ENCODE peak calls at places on chromosomes 3 and 15, in four cellular contexts. Y, F, U and P are unnamed samples.

GRCh38 chr3:27666708-27667107 is 55.4 kb downstream of the EOMES start:
- DNase-seq in U (no peak), Y (peak), F (peak), P (peak)

GRCh38 chr3:174002543-174002942 is 605.0 kb downstream of the NLGN1 start:
- DNase-seq in U (peak), Y (no peak), F (peak), P (peak)

GRCh38 chr3:134423153-134423552 is 48.9 kb upstream of the AMOTL2 start:
- DNase-seq in F (no peak), Y (no peak), U (no peak), P (peak)

GRCh38 chr3:82461049-82461889 is 699.8 kb upstream of the GBE1 start:
- DNase-seq in U (no peak), Y (no peak), F (no peak), P (peak)

GRCh38 chr3:21979706-21980105 is 228.7 kb upstream of the ZNF385D start:
- DNase-seq in U (no peak), Y (no peak), F (no peak), P (no peak)

GRCh38 chr15:34304613-34305012 is 33.0 kb downstream of the SLC12A6 start:
- DNase-seq in U (no peak), F (no peak), Y (no peak), P (no peak)

GRCh38 chr3:126522363-126522788 is 1.6 kb upstream of the CHST13 start:
- DNase-seq in U (peak), Y (peak), F (peak), P (peak)

GRCh38 chr3:190339130-190339529 is 16.9 kb upstream of the CLDN1 start:
- DNase-seq in Y (no peak), F (no peak), U (peak), P (peak)

GRCh38 chr3:184556502-184557347 is 4.9 kb upstream of the EPHB3 start:
- DNase-seq in F (no peak), U (no peak), Y (no peak), P (no peak)

GRCh38 chr3:59985643-59986200 is 935.9 kb upstream of the CFAP20DC start:
- DNase-seq in F (no peak), Y (peak), U (no peak), P (no peak)

GRCh38 chr15:63913786-63914185 is 80.0 kb upstream of the HERC1 start:
- DNase-seq in Y (no peak), F (no peak), U (no peak), P (no peak)

GRCh38 chr15:63909819-63910437 is 76.2 kb upstream of the HERC1 start:
- DNase-seq in F (peak), U (no peak), Y (no peak), P (no peak)

GRCh38 chr15:63912061-63912615 is 78.4 kb upstream of the HERC1 start:
- DNase-seq in Y (no peak), F (no peak), U (no peak), P (no peak)

GRCh38 chr15:63908986-63909385 is 75.2 kb upstream of the HERC1 start:
- DNase-seq in F (no peak), Y (no peak), U (no peak), P (no peak)

DNA sequence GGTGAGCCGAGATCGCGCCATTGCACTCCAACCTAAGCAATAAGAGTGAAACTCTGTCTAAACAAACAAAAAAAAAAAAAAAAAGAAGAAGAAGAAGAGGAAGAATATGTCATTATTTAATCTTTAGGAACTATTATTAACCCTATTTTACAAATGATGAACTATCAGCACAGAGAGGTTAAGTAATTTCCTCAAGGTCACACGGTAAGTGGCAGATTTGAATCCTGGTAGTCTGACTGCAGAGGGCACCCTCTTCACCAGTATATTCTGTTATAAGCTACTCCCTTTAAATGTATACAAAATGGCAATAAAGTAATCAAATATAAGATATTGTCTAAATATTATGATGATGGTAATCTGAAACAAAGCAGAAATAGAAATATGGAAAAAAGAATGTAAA is 77.4 kb upstream of the HERC1 start:
- DNase-seq in Y (no peak), F (no peak), U (no peak), P (no peak)
- TF ChIP-seq CTCF in Y (no peak), F (no peak), U (no peak), P (peak)

GRCh38 chr15:39230205-39230916 is 350.5 kb upstream of the THBS1 start:
- DNase-seq in Y (no peak), U (no peak), F (no peak), P (no peak)

GRCh38 chr15:39227001-39227400 is 353.9 kb upstream of the THBS1 start:
- DNase-seq in U (no peak), Y (no peak), F (no peak), P (no peak)

GRCh38 chr15:39230917-39231285 is 350.0 kb upstream of the THBS1 start:
- DNase-seq in F (no peak), Y (no peak), U (no peak), P (peak)

GRCh38 chr15:39228889-39229288 is 352.0 kb upstream of the THBS1 start:
- DNase-seq in U (no peak), F (no peak), Y (no peak), P (no peak)

DNA sequence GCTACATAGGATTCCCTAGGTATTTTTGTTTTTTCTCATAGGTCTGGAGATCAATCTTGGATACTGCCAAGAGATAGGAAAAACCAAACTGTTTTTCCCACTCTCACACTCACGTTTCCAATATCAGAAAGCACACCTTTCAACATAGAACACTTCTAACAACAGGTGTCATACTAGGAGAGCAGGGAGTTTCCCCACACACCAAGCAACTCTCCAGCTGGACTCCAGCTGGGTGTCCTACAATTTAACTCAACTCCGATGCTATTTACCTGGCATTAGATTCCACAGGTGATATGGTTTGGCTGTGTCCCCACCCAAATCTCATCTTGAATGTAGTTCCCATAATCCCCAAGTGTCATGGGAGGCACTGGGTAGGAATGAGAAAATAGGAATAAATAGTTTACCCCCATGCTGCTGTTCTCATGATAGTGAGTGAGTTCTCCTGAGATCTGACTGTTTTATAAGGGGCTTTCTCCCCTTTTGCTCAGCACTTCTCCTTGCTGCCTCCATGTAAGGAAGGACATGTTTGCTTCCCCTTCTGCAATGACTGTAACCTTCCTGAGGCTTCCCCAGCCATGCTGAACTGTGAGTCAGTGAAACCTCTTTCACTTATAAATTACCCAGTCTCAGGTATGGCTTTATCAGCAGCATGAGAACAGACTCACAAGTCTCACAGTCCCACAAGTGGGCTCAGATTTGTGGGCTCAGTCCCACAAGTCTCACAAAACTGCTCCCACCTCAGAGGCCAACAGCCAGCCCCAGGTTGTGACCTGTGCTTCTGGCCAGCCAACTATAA is 354.5 kb upstream of the THBS1 start:
- DNase-seq in F (no peak), Y (no peak), U (no peak), P (no peak)
- TF ChIP-seq EZH2phosphoT487 in F (no peak), Y (no peak), U (no peak), P (no peak)

GRCh38 chr3:87361271-87361670 is 84.9 kb upstream of the POU1F1 start:
- DNase-seq in Y (no peak), U (no peak), F (no peak), P (no peak)

GRCh38 chr3:87359025-87359424 is 82.6 kb upstream of the POU1F1 start:
- DNase-seq in F (no peak), Y (no peak), U (no peak), P (no peak)

GRCh38 chr3:87359807-87360206 is 83.4 kb upstream of the POU1F1 start:
- DNase-seq in Y (no peak), U (no peak), F (no peak), P (no peak)

GRCh38 chr3:87354399-87354798 is 78.0 kb upstream of the POU1F1 start:
- DNase-seq in Y (no peak), F (peak), U (no peak), P (no peak)

GRCh38 chr3:87358066-87358465 is 81.7 kb upstream of the POU1F1 start:
- DNase-seq in Y (no peak), F (no peak), U (no peak), P (no peak)
- TF ChIP-seq CTCF in Y (no peak), F (no peak), U (no peak), P (no peak)

DNA sequence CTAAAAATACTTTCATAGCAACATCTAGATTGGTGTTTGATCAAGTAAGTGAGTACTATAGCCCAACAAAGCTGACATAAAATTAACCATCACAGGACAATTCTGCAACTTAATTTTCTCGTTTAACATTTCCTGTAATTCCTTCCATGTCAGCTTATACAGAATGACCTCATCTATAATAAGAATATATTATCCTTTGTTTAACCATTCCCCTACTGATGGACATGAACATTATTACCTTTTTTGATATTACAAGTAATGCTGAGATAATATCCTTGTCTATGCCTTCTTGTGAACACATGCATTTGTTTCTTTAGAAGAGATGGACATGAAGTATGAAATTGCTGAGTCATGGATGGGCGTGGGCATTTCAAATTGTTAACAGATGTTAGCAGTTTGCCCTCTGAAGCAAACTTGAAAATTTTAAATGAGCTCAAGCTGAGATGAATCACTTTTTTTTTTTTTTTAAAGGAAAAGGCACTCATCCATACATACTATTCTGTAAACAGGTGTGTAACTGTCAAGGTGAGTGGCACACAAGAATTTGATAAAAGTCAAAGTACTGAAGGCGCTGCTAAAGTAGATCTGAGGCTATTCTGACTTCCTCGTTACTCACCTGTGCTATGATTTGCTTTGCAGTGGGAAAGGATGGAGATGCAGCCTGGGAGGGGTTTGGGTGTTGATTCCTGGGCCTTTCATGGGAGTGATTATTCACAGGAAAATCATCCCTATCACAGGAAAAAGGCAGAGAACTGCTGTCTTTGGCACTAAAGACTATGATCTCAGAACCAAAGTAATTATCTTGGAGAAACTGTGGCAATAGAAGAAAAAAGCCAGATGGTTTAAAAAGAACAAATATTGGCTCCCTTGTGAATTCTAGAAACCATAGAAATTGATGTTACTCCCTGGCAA is 85.3 kb downstream of the OXNAD1 start:
- DNase-seq in F (no peak), U (no peak), Y (no peak), P (no peak)
- TF ChIP-seq EZH2phosphoT487 in F (no peak), U (no peak), Y (no peak), P (no peak)

DNA sequence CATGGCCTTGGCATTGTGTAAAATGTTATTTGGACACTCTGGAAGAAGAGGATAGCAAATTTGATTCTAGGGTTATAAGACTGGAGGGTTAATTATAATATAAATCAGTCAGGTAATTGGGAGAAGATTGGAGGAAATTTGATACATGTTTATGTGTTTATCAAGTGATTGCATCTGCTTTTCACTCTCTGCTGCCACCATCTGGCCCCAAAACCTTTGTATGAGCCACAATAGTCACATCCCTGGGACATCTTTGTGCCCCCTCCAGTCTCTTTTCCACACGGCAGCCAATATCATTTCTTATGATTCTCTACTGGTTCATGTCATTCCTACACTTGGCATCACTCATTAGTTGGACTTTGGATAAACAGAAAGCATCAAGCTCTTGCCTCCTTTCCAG is 602.2 kb upstream of the SUCLG2 start:
- DNase-seq in U (no peak), Y (peak), F (peak), P (peak)
- TF ChIP-seq CTCF in U (peak), Y (peak), F (peak), P (peak)

DNA sequence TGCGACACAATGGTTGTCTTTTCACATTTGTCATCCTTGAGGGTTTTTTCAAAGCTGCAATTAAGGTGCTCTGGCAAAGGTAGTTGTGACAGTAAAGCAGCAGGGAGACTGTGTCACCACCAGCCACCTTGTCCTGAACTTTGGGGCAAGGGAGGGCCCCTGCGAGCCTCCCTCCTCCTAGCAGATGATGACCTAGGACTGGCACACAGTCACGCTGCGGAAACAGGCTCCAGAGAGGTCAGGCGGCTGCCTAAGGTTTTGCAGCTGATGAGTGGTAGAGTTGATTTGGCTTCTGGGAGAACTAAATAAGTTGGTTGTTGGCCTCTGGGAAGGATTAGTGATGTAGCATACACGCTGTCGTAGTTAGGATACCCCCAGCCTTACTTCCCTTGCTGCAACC is 62.7 kb downstream of the PDIA5 start:
- DNase-seq in Y (no peak), F (no peak), U (no peak), P (no peak)
- TF ChIP-seq EZH2phosphoT487 in Y (no peak), F (no peak), U (no peak), P (no peak)